ENCODE peak calls at places on chromosomes 3 and 15, in ten cellular contexts. D is NCI-H1694, J is aorta, P is lower lobe of right lung, I is HS-27A, E is activated T-helper 1 cell treated with Interleukin-2 at 50 U/mL for 16 hours, R is mammary epithelial cell, C is mucosa of descending colon, M is iPS DF 6.9, B is germinal center. L is an unnamed sample.

GRCh38 chr15:78243491-78243941 is 9.2 kb upstream of the ACSBG1 start:
- DNase-seq in B (no peak), R (peak), P (no peak), D (no peak), C (peak), I (no peak), E (no peak), J (peak), M (peak), L (no peak)

GRCh38 chr3:13852638-13853009 is 27.2 kb downstream of the WNT7A start:
- DNase-seq in D (no peak), C (no peak), I (no peak), B (no peak), J (no peak), E (no peak), P (peak), M (no peak), R (peak), L (no peak)

GRCh38 chr15:92570391-92570790 is 85.2 kb downstream of the FAM174B start:
- DNase-seq in C (no peak), M (no peak), J (no peak), B (no peak), I (no peak), E (no peak), P (no peak), D (no peak), R (no peak), L (no peak)

GRCh38 chr3:152069871-152070270 is 196.4 kb downstream of the SUCNR1 start:
- DNase-seq in R (peak), D (no peak), C (no peak), I (no peak), B (no peak), E (no peak), P (no peak), M (no peak), J (no peak), L (no peak)

GRCh38 chr3:180036678-180037455 is at the start of gene PEX5L:
- DNase-seq in C (peak), I (no peak), P (peak), B (peak), E (no peak), D (peak), R (peak), M (peak), J (peak), L (peak)

GRCh38 chr15:100705065-100705464 is 102.7 kb downstream of the ASB7 start:
- DNase-seq in J (no peak), M (no peak), C (no peak), R (no peak), B (no peak), P (no peak), E (no peak), I (no peak), D (no peak), L (no peak)

GRCh38 chr15:99121691-99122410 is 17.0 kb downstream of the SYNM start:
- DNase-seq in J (no peak), C (no peak), E (no peak), B (no peak), M (no peak), R (no peak), D (no peak), I (no peak), P (no peak), L (no peak)

GRCh38 chr3:70833510-70833835 is 521.0 kb upstream of the MDFIC2 start:
- DNase-seq in D (no peak), J (no peak), I (no peak), E (no peak), P (no peak), C (no peak), R (no peak), B (no peak), M (no peak), L (no peak)

GRCh38 chr3:65779393-65779792 is 259.3 kb downstream of the MAGI1 start:
- DNase-seq in B (no peak), C (no peak), P (no peak), E (no peak), M (no peak), I (no peak), J (no peak), R (no peak), D (no peak), L (no peak)

GRCh38 chr3:99534951-99535704 is 103.3 kb upstream of the COL8A1 start:
- DNase-seq in I (peak), P (peak), C (no peak), J (no peak), M (no peak), B (no peak), E (no peak), R (peak), D (no peak), L (peak)

GRCh38 chr3:150739877-150740645 is 22.9 kb downstream of the SIAH2 start:
- DNase-seq in M (no peak), D (no peak), R (no peak), P (no peak), C (no peak), J (no peak), B (peak), E (no peak), I (no peak), L (no peak)